ENCODE peak calls at places on chromosomes 4 and X, in five cellular contexts. L is HepG2, G is GM12878, V is WTC11, I is K562. T is an unnamed sample.

GRCh38 chr4:64205376-64205775 is 203.9 kb downstream of the TECRL start:
- DNase-seq in L (no peak), G (no peak), V (no peak), I (no peak), T (no peak)

GRCh38 chrX:1453951-1454785 is 1.5 kb upstream of the ASMTL start:
- DNase-seq in L (peak), G (no peak), V (peak), I (peak), T (peak)

GRCh38 chr4:117085185-117085701 is at the start of gene TRAM1L1:
- DNase-seq in L (peak), G (no peak), V (peak), I (peak), T (peak)

GRCh38 chr4:107951551-107951950 is 20.2 kb downstream of the CYP2U1 start:
- DNase-seq in L (no peak), G (no peak), V (no peak), I (no peak), T (no peak)

GRCh38 chrX:54494166-54494969 is 1.7 kb downstream of the FGD1 start:
- DNase-seq in L (no peak), G (no peak), V (no peak), I (no peak), T (no peak)

GRCh38 chrX:48802813-48803261 is 970 bp downstream of the HDAC6 start:
- DNase-seq in L (no peak), G (no peak), V (no peak), I (no peak), T (no peak)

GRCh38 chrX:39456894-39457600 is 640.7 kb downstream of the BCOR start:
- DNase-seq in L (no peak), G (no peak), V (no peak), I (no peak), T (no peak)

GRCh38 chr4:14410469-14410868 is 591.8 kb upstream of the CPEB2 start:
- DNase-seq in L (no peak), G (no peak), V (no peak), I (no peak), T (no peak)

DNA sequence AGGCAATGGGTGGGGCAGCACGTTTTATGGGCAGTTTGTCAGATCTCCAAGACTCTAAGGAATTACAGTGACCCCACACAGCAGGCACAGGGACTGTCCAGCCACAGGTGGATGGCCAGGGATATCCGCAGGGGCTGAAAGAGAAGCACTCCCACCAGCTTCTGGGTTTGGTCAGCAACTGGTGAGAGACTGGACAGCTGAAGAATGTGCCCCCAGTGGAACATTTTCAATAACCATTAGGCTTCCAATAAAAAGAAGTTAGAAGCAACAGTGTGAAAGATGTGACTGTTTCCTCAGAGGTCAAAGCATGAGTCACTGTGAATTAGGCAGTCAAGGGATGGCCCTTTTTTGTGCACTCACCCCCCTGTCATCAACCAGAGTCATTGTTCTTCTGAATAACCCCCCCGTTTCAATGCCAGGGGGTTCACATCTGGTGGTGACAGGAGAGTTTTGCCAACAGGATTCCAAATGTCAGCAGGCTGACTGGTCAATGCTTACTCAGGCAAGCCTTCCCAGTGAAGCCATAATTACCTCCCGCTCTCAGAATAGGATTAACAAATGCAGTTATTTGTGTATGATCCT is 74.5 kb upstream of the SH3RF1 start:
- DNase-seq in L (no peak), G (no peak), V (no peak), I (no peak), T (no peak)
- TF ChIP-seq CREB1 in L (no peak), G (no peak), V (no peak), I (no peak), T (no peak)

DNA sequence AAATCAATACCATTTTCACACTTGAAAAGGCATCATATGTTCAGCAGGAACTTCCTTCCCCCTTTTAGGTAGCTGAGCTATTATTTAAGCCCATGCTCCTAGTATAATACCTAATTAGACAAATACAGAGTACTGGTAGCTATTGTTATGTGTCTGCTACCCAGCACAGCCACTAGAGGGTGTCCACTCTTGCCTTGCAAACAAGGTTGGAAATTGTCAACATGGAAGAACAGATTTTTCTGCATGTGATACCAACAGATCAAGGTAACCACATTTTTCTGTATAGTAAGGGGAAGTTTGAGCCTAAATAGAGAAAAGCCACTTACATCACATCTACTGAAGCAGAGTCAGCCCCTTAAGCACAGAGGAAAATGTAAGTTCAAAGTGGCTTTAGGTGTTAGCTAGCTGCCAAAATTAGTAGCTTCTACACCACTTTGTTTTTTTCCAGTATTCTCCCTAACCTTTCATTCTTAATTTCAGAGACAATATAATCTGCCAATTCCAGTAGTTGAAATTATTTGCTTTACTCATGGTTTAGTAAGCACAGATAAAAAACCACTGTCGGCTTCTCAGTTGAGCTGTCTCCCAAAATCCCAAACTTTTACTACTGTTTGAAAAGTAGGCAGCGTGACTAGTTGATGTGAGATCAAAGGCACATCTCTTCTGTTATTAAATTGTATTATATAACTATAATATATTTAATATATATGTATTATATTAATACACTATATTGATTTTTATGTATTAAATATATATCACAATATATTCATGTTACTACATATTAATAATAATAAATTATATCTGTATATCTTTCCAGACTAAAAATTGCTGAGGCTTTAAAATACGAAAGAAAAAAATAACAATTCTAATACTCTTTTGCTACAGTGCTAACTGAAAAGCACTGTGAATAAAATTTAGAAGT is 38.2 kb downstream of the EDNRA start:
- DNase-seq in L (peak), G (peak), V (peak), I (peak), T (peak)
- TF ChIP-seq CREB1 in L (no peak), G (no peak), V (no peak), I (no peak), T (no peak)

GRCh38 chr4:41452484-41453225 is 85.3 kb upstream of the LIMCH1 start:
- DNase-seq in L (no peak), G (no peak), V (no peak), I (no peak), T (no peak)

GRCh38 chr4:41446391-41446790 is 91.6 kb upstream of the LIMCH1 start:
- DNase-seq in L (no peak), G (no peak), V (no peak), I (no peak), T (no peak)

GRCh38 chr4:41443340-41444079 is 94.4 kb upstream of the LIMCH1 start:
- DNase-seq in L (no peak), G (no peak), V (no peak), I (no peak), T (no peak)

GRCh38 chr4:41454393-41454792 is 83.6 kb upstream of the LIMCH1 start:
- DNase-seq in L (no peak), G (no peak), V (no peak), I (no peak), T (peak)

GRCh38 chr4:41448935-41449334 is 89.0 kb upstream of the LIMCH1 start:
- DNase-seq in L (peak), G (no peak), V (no peak), I (no peak), T (no peak)
- TF ChIP-seq CREB1 in L (no peak), G (no peak), V (no peak), I (no peak), T (no peak)

GRCh38 chr4:110088670-110089069 is 109.7 kb downstream of the ELOVL6 start:
- DNase-seq in L (no peak), G (peak), V (no peak), I (no peak), T (peak)
- TF ChIP-seq CREB1 in L (no peak), G (peak), V (no peak), I (no peak), T (no peak)

T was measured in GM23338.